ENCODE peak calls at places on chromosome 9, in seven cellular contexts. G, N, W, K, X, B and R are unnamed samples.

GRCh38 chr9:114372971-114373591 is 14.7 kb downstream of the AKNA start:
- DNase-seq in W (no peak), B (peak), K (no peak), X (no peak), G (no peak), N (no peak), R (no peak)

GRCh38 chr9:112764344-112764743 is 13.8 kb downstream of the SNX30 start:
- DNase-seq in W (no peak), N (no peak), X (no peak), K (no peak), B (no peak), G (no peak), R (no peak)

GRCh38 chr9:82764270-82764669 is 298.7 kb downstream of the RASEF start:
- DNase-seq in B (no peak), G (no peak), K (no peak), N (no peak), X (no peak), W (no peak), R (peak)

GRCh38 chr9:99085949-99086948 is 18.7 kb upstream of the TGFBR1 start:
- DNase-seq in X (no peak), K (no peak), B (no peak), W (no peak), G (no peak), N (no peak), R (peak)

GRCh38 chr9:89497181-89497963 is 541 bp downstream of the SEMA4D start:
- DNase-seq in N (peak), K (peak), G (no peak), W (peak), X (no peak), B (no peak), R (no peak)

GRCh38 chr9:7509586-7509985 is 290.0 kb downstream of the DMAC1 start:
- DNase-seq in X (no peak), W (no peak), K (no peak), N (no peak), B (no peak), G (no peak), R (no peak)

GRCh38 chr9:34929506-34930102 is 28.5 kb upstream of the PHF24 start:
- DNase-seq in N (no peak), W (peak), X (peak), B (no peak), G (peak), K (peak), R (peak)

GRCh38 chr9:128689820-128690683 is 1.0 kb downstream of the SET start:
- DNase-seq in W (peak), G (no peak), K (peak), B (peak), N (peak), X (no peak), R (peak)

GRCh38 chr9:35736201-35736633 is 3.8 kb downstream of the CREB3 start:
- DNase-seq in B (peak), G (peak), N (peak), K (peak), W (peak), X (no peak), R (peak)

GRCh38 chr9:111175350-111175749 is 137.1 kb upstream of the LPAR1 start:
- DNase-seq in X (no peak), G (no peak), K (no peak), W (no peak), N (no peak), B (no peak), R (no peak)

GRCh38 chr9:31136524-31136923 is 1247.9 kb upstream of the ACO1 start:
- DNase-seq in G (no peak), X (no peak), K (no peak), W (no peak), N (no peak), B (no peak), R (no peak)

GRCh38 chr9:3863114-3863528 is 337.3 kb upstream of the RFX3 start:
- DNase-seq in W (peak), N (no peak), G (peak), K (no peak), X (no peak), B (no peak), R (peak)

GRCh38 chr9:33850267-33850629 is 33.3 kb downstream of the UBE2R2 start:
- DNase-seq in G (no peak), K (no peak), W (no peak), X (no peak), N (no peak), B (no peak), R (no peak)

GRCh38 chr9:23768861-23769260 is 57.2 kb downstream of the ELAVL2 start:
- DNase-seq in K (no peak), X (no peak), G (no peak), B (no peak), N (no peak), W (no peak), R (no peak)

GRCh38 chr9:19994296-19994695 is 205.5 kb upstream of the SLC24A2 start:
- DNase-seq in G (no peak), B (no peak), K (no peak), W (no peak), N (no peak), X (no peak), R (no peak)

DNA sequence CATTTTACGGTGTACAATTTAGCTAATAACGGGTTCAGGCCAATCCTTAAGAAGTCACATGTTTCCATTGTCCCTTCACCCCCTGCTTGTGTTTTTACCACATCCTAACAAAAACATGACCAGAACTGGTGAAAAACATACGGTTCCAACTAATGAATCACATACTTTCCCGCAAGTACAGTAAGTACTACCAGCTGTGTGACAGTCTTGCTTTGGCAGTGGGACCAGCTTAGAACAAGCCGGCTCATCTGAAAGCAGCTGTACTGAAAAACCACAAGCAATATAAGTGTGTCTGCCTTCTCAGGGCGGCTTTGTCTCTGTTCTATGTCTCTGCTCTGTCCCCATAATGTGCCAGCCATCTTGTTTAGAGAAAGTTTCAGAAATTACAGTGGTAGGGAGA is 242.5 kb downstream of the BNC2 start:
- DNase-seq in K (no peak), X (no peak), N (no peak), B (peak), G (no peak), W (peak), R (peak)
- TF ChIP-seq POLR2AphosphoS5 in K (no peak), X (no peak), N (no peak), B (peak), G (no peak), W (peak), R (peak)

GRCh38 chr9:135947582-135947981 is 13.6 kb downstream of the UBAC1 start:
- DNase-seq in X (no peak), W (no peak), N (no peak), G (no peak), K (no peak), B (no peak), R (no peak)

GRCh38 chr9:135948873-135949665 is 12.1 kb downstream of the UBAC1 start:
- DNase-seq in N (no peak), K (no peak), X (no peak), W (no peak), G (no peak), B (no peak), R (no peak)

GRCh38 chr9:135950135-135950682 is 11.0 kb downstream of the UBAC1 start:
- DNase-seq in B (no peak), X (no peak), N (no peak), W (no peak), G (no peak), K (no peak), R (no peak)

GRCh38 chr9:135948446-135948845 is 12.7 kb downstream of the UBAC1 start:
- DNase-seq in B (no peak), X (no peak), W (no peak), N (no peak), K (no peak), G (no peak), R (no peak)

GRCh38 chr9:135949666-135950134 is 11.5 kb downstream of the UBAC1 start:
- DNase-seq in K (no peak), G (no peak), X (no peak), W (no peak), B (no peak), N (no peak), R (no peak)
- H3K4me3 ChIP-seq in K (no peak), G (no peak), X (no peak), W (no peak), B (no peak), N (no peak), R (no peak)

GRCh38 chr9:134443169-134444039 is 117.1 kb downstream of the RXRA start:
- DNase-seq in G (peak), N (peak), W (peak), B (peak), K (peak), X (peak), R (peak)
- TF ChIP-seq POLR2AphosphoS5 in G (no peak), N (peak), W (no peak), B (peak), K (no peak), X (no peak), R (peak)

GRCh38 chr9:121963542-121963995 is 129.5 kb downstream of the TTLL11 start:
- DNase-seq in G (no peak), W (no peak), N (no peak), B (no peak), X (no peak), K (no peak), R (peak)
- H3K4me3 ChIP-seq in G (no peak), W (peak), N (no peak), B (no peak), X (no peak), K (no peak), R (peak)

GRCh38 chr9:29616844-29617243 is 2043.6 kb upstream of the C9orf72 start:
- DNase-seq in X (no peak), G (no peak), B (no peak), N (no peak), K (no peak), W (no peak), R (no peak)
- TF ChIP-seq POLR2AphosphoS5 in X (no peak), G (no peak), B (no peak), N (no peak), K (no peak), W (no peak), R (no peak)

GRCh38 chr9:123507992-123508391 is 152.0 kb downstream of the CRB2 start:
- DNase-seq in B (no peak), G (no peak), K (no peak), X (no peak), W (no peak), N (no peak), R (no peak)
- H3K4me3 ChIP-seq in B (no peak), G (no peak), K (no peak), X (no peak), W (no peak), N (no peak), R (no peak)

DNA sequence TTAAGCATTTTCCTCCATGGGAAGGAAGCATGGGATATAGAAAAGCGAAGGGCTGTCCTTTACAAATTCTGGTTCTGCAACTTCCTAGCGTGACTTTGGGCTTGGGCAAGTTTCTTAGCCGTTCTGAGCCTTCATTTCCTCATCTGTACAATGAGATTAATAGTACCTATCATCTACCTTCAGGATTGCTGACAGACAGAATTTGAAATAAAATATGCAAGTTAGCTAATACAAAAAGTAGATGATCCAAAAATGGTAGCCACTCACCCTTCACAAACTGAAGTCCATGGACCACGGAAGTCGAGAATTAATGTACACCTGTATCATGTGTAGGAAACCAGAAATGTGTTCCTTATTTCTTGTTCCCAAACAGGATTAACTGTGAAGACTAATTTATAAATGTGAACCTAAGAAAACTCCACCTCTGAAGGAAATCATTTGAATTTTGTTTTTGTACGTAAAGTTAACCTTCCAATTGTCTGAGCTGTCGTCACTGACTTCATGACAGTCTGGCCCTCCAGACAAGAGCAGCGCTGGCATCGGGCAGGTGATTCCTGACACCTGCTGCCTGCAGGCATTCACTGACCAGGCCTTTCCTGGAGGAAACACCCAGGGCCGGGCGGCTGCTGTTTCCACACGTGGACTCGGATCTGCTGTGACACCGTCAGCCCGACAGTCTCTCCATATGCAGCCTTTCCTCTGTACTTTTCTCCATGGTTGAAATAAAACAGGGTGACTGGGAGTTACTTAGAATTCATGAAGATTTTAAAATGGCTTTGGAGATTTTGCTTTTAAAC is 63.4 kb downstream of the PSMB7 start:
- DNase-seq in W (no peak), K (no peak), N (no peak), X (no peak), B (peak), G (no peak), R (no peak)
- TF ChIP-seq POLR2AphosphoS5 in W (no peak), K (no peak), N (no peak), X (no peak), B (no peak), G (no peak), R (no peak)

DNA sequence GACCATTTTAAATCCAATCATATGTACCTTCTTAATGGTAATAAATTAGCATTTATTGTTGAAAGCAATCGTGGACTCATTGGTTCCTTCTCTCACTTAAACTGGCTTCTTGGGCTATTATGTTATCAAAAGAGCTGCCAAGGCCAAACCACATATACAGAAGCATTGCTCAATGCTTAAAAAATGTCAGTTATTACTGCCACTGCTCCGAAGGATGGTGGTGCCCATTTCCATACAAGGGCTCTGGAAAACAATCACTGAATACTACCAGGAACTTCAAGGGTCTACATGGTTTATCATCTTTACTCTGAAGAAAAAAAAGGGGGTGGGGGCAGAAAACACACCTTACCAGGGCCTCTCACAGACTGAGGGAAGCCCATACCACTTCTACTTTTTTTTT is 104.3 kb downstream of the GNAQ start:
- DNase-seq in X (no peak), G (no peak), K (no peak), W (no peak), B (no peak), N (no peak), R (peak)
- H3K4me3 ChIP-seq in X (no peak), G (no peak), K (no peak), W (no peak), B (no peak), N (no peak), R (no peak)

DNA sequence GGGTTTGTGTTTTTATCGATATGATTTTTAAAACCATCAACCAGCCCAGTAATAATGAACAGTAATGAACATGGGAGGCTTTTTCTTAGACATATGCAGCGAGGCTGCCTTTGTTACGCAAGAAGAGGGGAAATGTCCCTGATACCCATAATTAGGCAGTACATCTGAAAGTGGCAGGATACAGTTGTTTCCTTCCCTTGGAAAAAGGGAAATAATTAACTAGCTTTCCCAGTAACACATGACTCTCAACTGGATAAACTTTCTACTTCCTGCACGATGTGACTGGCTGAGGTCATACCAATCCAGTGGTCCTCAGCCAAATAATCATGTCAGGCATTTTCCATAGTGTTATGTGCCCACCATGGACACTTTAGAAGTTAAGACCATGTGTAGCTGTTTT is 431.6 kb upstream of the C9orf72 start:
- DNase-seq in K (no peak), W (no peak), X (no peak), N (no peak), B (no peak), G (no peak), R (peak)
- TF ChIP-seq POLR2AphosphoS5 in K (no peak), W (no peak), X (no peak), N (no peak), B (no peak), G (no peak), R (no peak)

GRCh38 chr9:132155514-132155913 is 6.3 kb upstream of the NTNG2 start:
- DNase-seq in N (no peak), W (no peak), X (no peak), B (no peak), K (no peak), G (no peak), R (no peak)
- H3K4me3 ChIP-seq in N (no peak), W (no peak), X (no peak), B (no peak), K (no peak), G (no peak), R (no peak)